ENCODE peak calls at places on chromosomes 5 and 9, in ten cellular contexts. S, Y, E, I, U, Z, J, G, R and M are unnamed samples.

GRCh38 chr5:5303242-5303641 is 119.2 kb upstream of the ICE1 start:
- DNase-seq in S (no peak), Y (no peak), E (no peak), I (no peak), U (no peak), Z (no peak), J (no peak), G (no peak), R (no peak), M (no peak)

GRCh38 chr5:3605298-3606010 is 9.8 kb downstream of the IRX1 start:
- DNase-seq in S (no peak), Y (no peak), E (no peak), I (no peak), U (no peak), Z (no peak), J (no peak), G (no peak), R (no peak), M (no peak)

GRCh38 chr5:119036101-119036762 is 34.7 kb upstream of the DMXL1 start:
- DNase-seq in S (no peak), Y (peak), E (no peak), I (no peak), U (no peak), Z (no peak), J (peak), G (no peak), R (peak), M (no peak)

GRCh38 chr5:17005087-17005828 is 69.2 kb upstream of the MYO10 start:
- DNase-seq in S (no peak), Y (peak), E (peak), I (no peak), U (no peak), Z (no peak), J (no peak), G (no peak), R (no peak), M (no peak)

GRCh38 chr5:123785160-123786001 is 273.4 kb downstream of the CSNK1G3 start:
- DNase-seq in S (no peak), Y (peak), E (peak), I (no peak), U (peak), Z (no peak), J (peak), G (no peak), R (peak), M (no peak)

GRCh38 chr5:5140051-5141010 is at the start of gene ADAMTS16:
- DNase-seq in S (no peak), Y (no peak), E (no peak), I (no peak), U (no peak), Z (peak), J (no peak), G (no peak), R (no peak), M (no peak)

GRCh38 chr5:138647794-138648193 is 72.6 kb upstream of the HSPA9 start:
- DNase-seq in S (no peak), Y (no peak), E (no peak), I (no peak), U (no peak), Z (no peak), J (no peak), G (no peak), R (no peak), M (no peak)

GRCh38 chr9:85416720-85417119 is 325.0 kb downstream of the AGTPBP1 start:
- DNase-seq in S (no peak), Y (no peak), E (no peak), I (no peak), U (no peak), Z (no peak), J (no peak), G (no peak), R (no peak), M (no peak)

GRCh38 chr9:127181315-127181580 is 58.8 kb upstream of the ANGPTL2 start:
- DNase-seq in S (no peak), Y (no peak), E (no peak), I (no peak), U (no peak), Z (no peak), J (no peak), G (no peak), R (no peak), M (no peak)

GRCh38 chr5:30041831-30042385 is 1151.6 kb upstream of the CDH6 start:
- DNase-seq in S (no peak), Y (no peak), E (no peak), I (no peak), U (no peak), Z (no peak), J (no peak), G (no peak), R (no peak), M (no peak)

GRCh38 chr5:177546262-177546741 is 8.1 kb downstream of the FAM193B start:
- DNase-seq in S (no peak), Y (peak), E (peak), I (peak), U (no peak), Z (peak), J (peak), G (no peak), R (peak), M (no peak)

GRCh38 chr5:173238312-173239232 is 3.6 kb upstream of the NKX2-5 start:
- DNase-seq in S (no peak), Y (no peak), E (peak), I (no peak), U (no peak), Z (peak), J (no peak), G (no peak), R (no peak), M (no peak)

GRCh38 chr5:56993241-56993640 is 41.3 kb upstream of the MIER3 start:
- DNase-seq in S (no peak), Y (no peak), E (peak), I (no peak), U (no peak), Z (no peak), J (no peak), G (no peak), R (no peak), M (no peak)

GRCh38 chr9:93812410-93812668 is 142.8 kb downstream of the BARX1 start:
- DNase-seq in S (no peak), Y (no peak), E (no peak), I (no peak), U (no peak), Z (no peak), J (no peak), G (no peak), R (no peak), M (no peak)

GRCh38 chr5:176676361-176676824 is 29.1 kb downstream of the TSPAN17 start:
- DNase-seq in S (no peak), Y (peak), E (peak), I (peak), U (no peak), Z (peak), J (peak), G (peak), R (no peak), M (no peak)

GRCh38 chr9:30732060-30732459 is 1652.4 kb upstream of the ACO1 start:
- DNase-seq in S (no peak), Y (no peak), E (no peak), I (peak), U (no peak), Z (peak), J (no peak), G (no peak), R (no peak), M (no peak)

GRCh38 chr5:108168915-108169314 is 213.0 kb downstream of the FBXL17 start:
- DNase-seq in S (no peak), Y (no peak), E (peak), I (no peak), U (no peak), Z (no peak), J (no peak), G (no peak), R (peak), M (no peak)

GRCh38 chr5:1885476-1885755 is 2.7 kb upstream of the IRX4 start:
- DNase-seq in S (no peak), Y (no peak), E (no peak), I (no peak), U (no peak), Z (peak), J (no peak), G (no peak), R (peak), M (no peak)

GRCh38 chr9:82987370-82987769 is 75.6 kb downstream of the RASEF start:
- DNase-seq in S (no peak), Y (no peak), E (no peak), I (no peak), U (no peak), Z (no peak), J (no peak), G (no peak), R (no peak), M (no peak)

GRCh38 chr9:93665128-93665565 is 88.8 kb downstream of the PHF2 start:
- DNase-seq in S (no peak), Y (no peak), E (no peak), I (no peak), U (no peak), Z (no peak), J (no peak), G (no peak), R (no peak), M (no peak)

GRCh38 chr5:139647406-139648204 is 544 bp upstream of the CXXC5 start:
- DNase-seq in S (no peak), Y (no peak), E (no peak), I (no peak), U (peak), Z (peak), J (no peak), G (no peak), R (no peak), M (no peak)

GRCh38 chr9:93080406-93080805 is 15.6 kb upstream of the CARD19 start:
- DNase-seq in S (no peak), Y (no peak), E (no peak), I (no peak), U (no peak), Z (no peak), J (no peak), G (no peak), R (no peak), M (no peak)

GRCh38 chr9:35776018-35776417 is 15.4 kb upstream of the NPR2 start:
- DNase-seq in S (no peak), Y (no peak), E (no peak), I (no peak), U (no peak), Z (no peak), J (no peak), G (peak), R (no peak), M (no peak)

GRCh38 chr5:102107865-102108264 is 188.2 kb downstream of the SLCO4C1 start:
- DNase-seq in S (no peak), Y (no peak), E (no peak), I (no peak), U (no peak), Z (no peak), J (no peak), G (no peak), R (no peak), M (no peak)

GRCh38 chr5:757931-758697 is 26.4 kb downstream of the ZDHHC11B start:
- DNase-seq in S (no peak), Y (no peak), E (no peak), I (peak), U (peak), Z (peak), J (no peak), G (no peak), R (no peak), M (peak)

GRCh38 chr5:63049935-63050334 is 471.3 kb downstream of the LRRC70 start:
- DNase-seq in S (no peak), Y (no peak), E (no peak), I (no peak), U (no peak), Z (no peak), J (no peak), G (no peak), R (no peak), M (no peak)

GRCh38 chr5:116544542-116545241 is 29.9 kb downstream of the SEMA6A start:
- DNase-seq in S (no peak), Y (no peak), E (no peak), I (no peak), U (peak), Z (peak), J (no peak), G (no peak), R (no peak), M (no peak)

GRCh38 chr5:116542619-116543018 is 32.0 kb downstream of the SEMA6A start:
- DNase-seq in S (no peak), Y (no peak), E (no peak), I (no peak), U (no peak), Z (no peak), J (no peak), G (no peak), R (no peak), M (no peak)

GRCh38 chr5:116546033-116546742 is 28.4 kb downstream of the SEMA6A start:
- DNase-seq in S (no peak), Y (no peak), E (no peak), I (peak), U (no peak), Z (peak), J (no peak), G (no peak), R (peak), M (no peak)

GRCh38 chr5:116546743-116547124 is 27.9 kb downstream of the SEMA6A start:
- DNase-seq in S (no peak), Y (no peak), E (no peak), I (no peak), U (no peak), Z (no peak), J (no peak), G (no peak), R (no peak), M (no peak)

GRCh38 chr5:116543501-116543900 is 31.1 kb downstream of the SEMA6A start:
- DNase-seq in S (no peak), Y (no peak), E (no peak), I (no peak), U (no peak), Z (no peak), J (peak), G (no peak), R (peak), M (no peak)
- H3K27ac ChIP-seq in S (no peak), Y (no peak), E (no peak), I (no peak), U (peak), Z (no peak), J (no peak), G (no peak), R (no peak), M (no peak)

GRCh38 chr5:151624486-151624885 is 33.4 kb upstream of the FAT2 start:
- DNase-seq in S (no peak), Y (no peak), E (no peak), I (no peak), U (no peak), Z (no peak), J (no peak), G (no peak), R (no peak), M (no peak)
- H3K27ac ChIP-seq in S (no peak), Y (no peak), E (no peak), I (no peak), U (no peak), Z (no peak), J (no peak), G (no peak), R (no peak), M (no peak)

GRCh38 chr9:120733190-120733589 is 18.9 kb upstream of the MEGF9 start:
- DNase-seq in S (no peak), Y (peak), E (no peak), I (peak), U (peak), Z (no peak), J (peak), G (no peak), R (no peak), M (no peak)
- H3K27ac ChIP-seq in S (no peak), Y (no peak), E (no peak), I (no peak), U (peak), Z (no peak), J (no peak), G (no peak), R (no peak), M (no peak)

DNA sequence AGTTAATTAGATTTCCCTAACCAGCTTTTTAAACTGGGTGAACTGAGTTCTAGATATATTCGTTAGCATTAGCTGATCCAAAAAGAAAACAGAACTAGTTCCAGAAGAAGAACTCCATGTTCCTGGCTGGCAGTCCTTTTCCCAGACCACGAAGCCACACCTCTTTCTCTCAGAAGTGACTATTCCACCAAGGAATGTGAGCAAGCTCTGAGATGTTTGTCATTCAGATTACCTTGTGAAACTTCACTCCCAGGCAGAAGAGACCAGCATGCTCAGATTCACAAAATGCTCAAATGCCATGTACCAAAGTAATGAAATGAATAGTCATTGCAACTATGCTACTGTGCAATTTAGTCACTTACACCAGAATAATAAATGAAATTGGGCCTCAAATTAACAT is 4.4 kb upstream of the SSBP2 start:
- DNase-seq in S (no peak), Y (peak), E (peak), I (peak), U (peak), Z (peak), J (peak), G (no peak), R (peak), M (no peak)
- H3K27ac ChIP-seq in S (no peak), Y (no peak), E (peak), I (no peak), U (peak), Z (no peak), J (peak), G (no peak), R (peak), M (no peak)